ENCODE peak calls at places on chromosomes 7 and 10, in eight cellular contexts. M, Y, C, Q, E, N, V and K are unnamed samples.

GRCh38 chr7:45679516-45679915 is 105.3 kb downstream of the ADCY1 start:
- DNase-seq in M (no peak), Y (no peak), C (peak), Q (no peak), E (no peak), N (no peak), V (no peak), K (no peak)

GRCh38 chr7:140645166-140645565 is 4.6 kb upstream of the DENND2A start:
- DNase-seq in M (no peak), Y (no peak), C (no peak), Q (peak), E (no peak), N (no peak), V (no peak), K (no peak)

GRCh38 chr10:33621143-33621542 is 286.7 kb upstream of the NRP1 start:
- DNase-seq in M (no peak), Y (no peak), C (no peak), Q (peak), E (no peak), N (no peak), V (no peak), K (no peak)

GRCh38 chr10:77104459-77104980 is 533.1 kb downstream of the KCNMA1 start:
- DNase-seq in M (peak), Y (no peak), C (peak), Q (no peak), E (no peak), N (peak), V (no peak), K (no peak)

GRCh38 chr7:38428040-38428439 is 154.6 kb upstream of the TARP start:
- DNase-seq in M (no peak), Y (no peak), C (no peak), Q (no peak), E (no peak), N (no peak), V (no peak), K (no peak)

GRCh38 chr7:73725703-73726466 is 6.4 kb upstream of the STX1A start:
- DNase-seq in M (peak), Y (peak), C (peak), Q (peak), E (peak), N (no peak), V (peak), K (peak)

GRCh38 chr7:107725138-107725740 is 18.7 kb upstream of the CBLL1 start:
- DNase-seq in M (peak), Y (no peak), C (no peak), Q (peak), E (peak), N (peak), V (peak), K (peak)

GRCh38 chr7:67301667-67302066 is 305.0 kb downstream of the TYW1 start:
- DNase-seq in M (no peak), Y (no peak), C (no peak), Q (peak), E (no peak), N (no peak), V (peak), K (no peak)

GRCh38 chr10:17989908-17990767 is 38.4 kb downstream of the SLC39A12 start:
- DNase-seq in M (no peak), Y (no peak), C (no peak), Q (no peak), E (no peak), N (no peak), V (peak), K (no peak)

GRCh38 chr7:128444242-128444641 is 11.4 kb upstream of the HILPDA start:
- DNase-seq in M (peak), Y (peak), C (no peak), Q (no peak), E (no peak), N (no peak), V (no peak), K (no peak)

GRCh38 chr10:123093489-123093888 is 42.3 kb upstream of the HMX3 start:
- DNase-seq in M (no peak), Y (no peak), C (no peak), Q (no peak), E (no peak), N (no peak), V (no peak), K (no peak)

GRCh38 chr10:73413108-73413527 is 740 bp downstream of the ANXA7 start:
- DNase-seq in M (peak), Y (peak), C (peak), Q (peak), E (no peak), N (no peak), V (peak), K (no peak)

DNA sequence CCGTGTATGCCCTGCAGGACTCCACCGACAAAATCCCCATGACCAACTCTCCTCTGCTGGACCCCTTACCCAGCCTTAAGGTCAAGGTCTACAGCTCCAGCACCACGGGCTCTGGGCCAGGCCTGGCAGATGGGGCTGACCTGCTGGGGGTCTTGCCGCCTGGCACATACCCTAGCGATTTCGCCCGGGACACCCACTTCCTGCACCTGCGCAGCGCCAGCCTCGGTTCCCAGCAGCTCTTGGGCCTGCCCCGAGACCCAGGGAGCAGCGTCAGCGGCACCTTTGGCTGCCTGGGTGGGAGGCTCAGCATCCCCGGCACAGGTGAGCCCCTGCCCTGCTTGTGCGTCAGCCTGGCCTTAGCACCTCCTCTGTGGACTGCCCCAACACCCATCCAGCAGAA is 27.6 kb upstream of the SLC29A3 start:
- DNase-seq in M (no peak), Y (no peak), C (peak), Q (no peak), E (no peak), N (no peak), V (no peak), K (no peak)
- H3K4me3 ChIP-seq in M (no peak), Y (no peak), C (no peak), Q (no peak), E (no peak), N (no peak), V (no peak), K (no peak)

GRCh38 chr7:139626817-139627216 is 103.3 kb downstream of the CLEC2L start:
- DNase-seq in M (no peak), Y (no peak), C (no peak), Q (peak), E (no peak), N (no peak), V (no peak), K (peak)
- H3K4me3 ChIP-seq in M (no peak), Y (no peak), C (no peak), Q (peak), E (peak), N (no peak), V (no peak), K (no peak)

DNA sequence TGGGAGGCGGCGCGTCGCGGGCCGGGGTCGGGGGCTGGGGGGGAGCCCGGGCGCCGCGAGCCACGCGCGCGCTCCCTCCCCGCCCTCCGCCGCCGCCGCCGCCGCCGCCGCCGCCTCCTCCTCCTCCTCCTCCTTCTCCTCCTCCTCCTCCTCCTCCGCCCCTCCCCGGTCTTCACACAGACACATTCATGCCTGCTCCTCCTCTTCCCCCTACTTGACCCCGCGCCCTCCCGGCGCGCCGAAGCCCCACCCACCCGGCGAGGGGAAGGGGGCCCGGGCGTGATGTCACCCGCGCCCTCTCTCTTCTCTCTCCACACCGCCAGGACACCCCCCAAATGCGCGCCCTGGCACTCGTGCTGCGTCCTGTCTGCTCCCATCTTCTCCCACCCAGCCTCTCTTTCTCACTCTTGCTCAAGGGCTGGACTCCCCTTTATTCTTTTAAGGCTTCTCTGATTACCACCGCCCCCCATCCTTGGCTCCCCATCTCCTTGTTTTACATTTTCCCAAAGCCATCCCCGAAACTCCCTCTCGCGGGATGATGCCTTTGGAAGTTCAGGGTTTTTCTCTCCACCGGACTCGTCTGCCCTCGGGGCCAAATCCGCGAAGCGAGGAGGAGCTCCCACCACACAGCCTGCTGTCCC is 1.0 kb upstream of the GLI3 start:
- DNase-seq in M (no peak), Y (no peak), C (peak), Q (peak), E (no peak), N (no peak), V (peak), K (peak)
- H3K4me3 ChIP-seq in M (peak), Y (no peak), C (peak), Q (no peak), E (no peak), N (peak), V (peak), K (peak)

GRCh38 chr10:124449170-124450009 is 445 bp downstream of the NKX1-2 start:
- DNase-seq in M (no peak), Y (no peak), C (no peak), Q (no peak), E (no peak), N (no peak), V (no peak), K (no peak)

GRCh38 chr10:124450783-124451057 is 885 bp upstream of the NKX1-2 start:
- DNase-seq in M (no peak), Y (no peak), C (no peak), Q (no peak), E (no peak), N (no peak), V (no peak), K (no peak)

GRCh38 chr10:124448696-124449169 is 1.1 kb downstream of the NKX1-2 start:
- DNase-seq in M (no peak), Y (no peak), C (no peak), Q (no peak), E (no peak), N (no peak), V (no peak), K (no peak)

GRCh38 chr10:124451227-124451807 is 1.5 kb upstream of the NKX1-2 start:
- DNase-seq in M (no peak), Y (no peak), C (no peak), Q (no peak), E (no peak), N (no peak), V (no peak), K (no peak)

DNA sequence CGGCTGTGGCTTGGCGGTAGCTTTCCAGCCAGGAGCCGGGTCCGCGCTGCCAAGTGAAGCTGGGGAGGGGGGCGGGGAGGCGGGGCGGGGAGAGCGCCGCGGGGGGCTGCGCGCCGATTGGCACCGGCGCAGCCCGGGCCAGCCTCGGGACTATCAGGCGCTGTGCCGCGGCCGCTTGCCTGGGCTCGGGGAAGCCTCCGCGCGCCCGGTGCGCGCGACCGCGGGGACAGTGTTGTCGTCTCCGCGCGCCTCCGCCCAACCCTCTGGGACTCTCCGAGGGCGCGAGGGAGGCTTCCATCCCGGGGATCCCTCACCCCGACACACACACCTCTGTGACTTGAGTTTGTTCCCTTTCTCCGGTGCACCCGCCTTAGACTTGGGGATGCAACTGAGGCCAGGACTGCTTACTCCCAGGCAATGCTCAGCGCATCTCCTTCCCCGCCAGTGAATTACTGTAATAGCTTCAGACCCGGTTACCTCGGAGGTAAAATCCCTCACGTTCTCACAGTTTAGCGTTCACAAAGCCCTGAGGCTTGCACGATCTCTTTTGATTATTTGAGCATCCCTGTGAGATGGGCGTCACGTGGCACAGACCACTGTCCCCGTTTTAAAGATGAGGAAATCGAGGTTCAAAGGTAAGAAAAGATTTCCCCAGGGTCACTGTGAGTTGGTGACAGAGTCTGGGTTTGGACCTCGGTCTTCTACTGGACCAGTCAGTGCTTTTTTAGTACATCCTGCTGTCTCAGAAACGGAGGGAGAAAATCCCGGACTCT is at the start of gene NKX1-2:
- DNase-seq in M (no peak), Y (no peak), C (no peak), Q (no peak), E (no peak), N (no peak), V (no peak), K (no peak)
- H3K4me3 ChIP-seq in M (peak), Y (peak), C (peak), Q (no peak), E (no peak), N (no peak), V (no peak), K (no peak)

DNA sequence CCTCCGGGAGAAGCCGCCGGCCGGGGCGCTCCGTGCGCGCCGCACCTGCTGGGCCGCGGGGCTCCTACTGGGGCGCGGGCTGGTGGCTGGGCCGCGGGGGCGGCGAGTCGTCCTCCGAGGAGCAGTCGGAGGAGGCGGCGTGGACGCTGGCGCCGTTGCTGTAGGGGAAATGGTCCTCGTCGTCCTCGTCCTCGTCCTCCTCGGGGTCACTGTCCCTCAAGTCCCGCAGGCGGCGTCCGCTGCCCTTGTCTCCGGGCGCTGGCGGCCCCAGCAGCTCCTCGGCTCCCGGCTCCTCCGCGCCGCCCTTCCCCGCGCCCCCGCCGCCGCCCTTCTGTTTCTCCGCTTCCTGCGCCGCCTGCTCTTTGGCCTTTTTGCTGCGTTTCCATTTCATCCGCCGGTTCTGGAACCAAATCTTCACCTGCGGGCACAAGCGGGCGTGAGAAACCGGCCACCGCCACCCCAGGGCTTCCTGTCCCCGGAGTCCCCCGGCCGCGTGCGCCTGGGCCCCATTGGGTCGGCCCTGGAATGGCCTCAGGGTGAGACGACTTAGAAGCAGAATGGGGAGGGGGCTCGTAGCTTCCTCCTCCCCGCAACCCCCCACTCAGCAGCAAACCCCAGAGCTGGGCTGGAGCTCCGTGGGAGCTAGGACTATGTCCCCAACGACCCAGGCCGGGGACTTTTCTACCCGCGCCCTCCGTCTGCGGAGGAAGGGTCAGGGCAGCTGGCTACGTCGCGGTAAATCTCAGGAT is 4.8 kb downstream of the MNX1 start:
- DNase-seq in M (no peak), Y (no peak), C (peak), Q (peak), E (no peak), N (no peak), V (no peak), K (no peak)
- H3K4me3 ChIP-seq in M (peak), Y (no peak), C (peak), Q (no peak), E (no peak), N (no peak), V (no peak), K (no peak)

GRCh38 chr7:83976302-83976701 is 218.3 kb downstream of the SEMA3A start:
- DNase-seq in M (no peak), Y (no peak), C (no peak), Q (peak), E (no peak), N (no peak), V (peak), K (peak)
- H3K4me3 ChIP-seq in M (no peak), Y (no peak), C (no peak), Q (no peak), E (no peak), N (no peak), V (no peak), K (no peak)

GRCh38 chr10:50360077-50360476 is 108.8 kb upstream of the ASAH2 start:
- DNase-seq in M (no peak), Y (no peak), C (no peak), Q (no peak), E (no peak), N (no peak), V (no peak), K (no peak)

GRCh38 chr10:50361946-50362345 is 110.6 kb upstream of the ASAH2 start:
- DNase-seq in M (no peak), Y (no peak), C (no peak), Q (no peak), E (no peak), N (no peak), V (peak), K (no peak)

GRCh38 chr10:50358925-50359687 is 107.8 kb upstream of the ASAH2 start:
- DNase-seq in M (no peak), Y (no peak), C (no peak), Q (no peak), E (no peak), N (no peak), V (no peak), K (no peak)

GRCh38 chr10:50358411-50358810 is 107.1 kb upstream of the ASAH2 start:
- DNase-seq in M (no peak), Y (no peak), C (no peak), Q (no peak), E (no peak), N (no peak), V (no peak), K (no peak)

GRCh38 chr10:50360486-50360885 is 109.2 kb upstream of the ASAH2 start:
- DNase-seq in M (no peak), Y (no peak), C (no peak), Q (no peak), E (no peak), N (no peak), V (no peak), K (no peak)
- H3K4me3 ChIP-seq in M (no peak), Y (no peak), C (no peak), Q (no peak), E (no peak), N (no peak), V (no peak), K (no peak)

GRCh38 chr7:17301491-17302101 is 3.1 kb downstream of the AHR start:
- DNase-seq in M (peak), Y (no peak), C (no peak), Q (peak), E (peak), N (no peak), V (peak), K (peak)
- H3K4me3 ChIP-seq in M (peak), Y (peak), C (peak), Q (peak), E (no peak), N (peak), V (peak), K (no peak)

DNA sequence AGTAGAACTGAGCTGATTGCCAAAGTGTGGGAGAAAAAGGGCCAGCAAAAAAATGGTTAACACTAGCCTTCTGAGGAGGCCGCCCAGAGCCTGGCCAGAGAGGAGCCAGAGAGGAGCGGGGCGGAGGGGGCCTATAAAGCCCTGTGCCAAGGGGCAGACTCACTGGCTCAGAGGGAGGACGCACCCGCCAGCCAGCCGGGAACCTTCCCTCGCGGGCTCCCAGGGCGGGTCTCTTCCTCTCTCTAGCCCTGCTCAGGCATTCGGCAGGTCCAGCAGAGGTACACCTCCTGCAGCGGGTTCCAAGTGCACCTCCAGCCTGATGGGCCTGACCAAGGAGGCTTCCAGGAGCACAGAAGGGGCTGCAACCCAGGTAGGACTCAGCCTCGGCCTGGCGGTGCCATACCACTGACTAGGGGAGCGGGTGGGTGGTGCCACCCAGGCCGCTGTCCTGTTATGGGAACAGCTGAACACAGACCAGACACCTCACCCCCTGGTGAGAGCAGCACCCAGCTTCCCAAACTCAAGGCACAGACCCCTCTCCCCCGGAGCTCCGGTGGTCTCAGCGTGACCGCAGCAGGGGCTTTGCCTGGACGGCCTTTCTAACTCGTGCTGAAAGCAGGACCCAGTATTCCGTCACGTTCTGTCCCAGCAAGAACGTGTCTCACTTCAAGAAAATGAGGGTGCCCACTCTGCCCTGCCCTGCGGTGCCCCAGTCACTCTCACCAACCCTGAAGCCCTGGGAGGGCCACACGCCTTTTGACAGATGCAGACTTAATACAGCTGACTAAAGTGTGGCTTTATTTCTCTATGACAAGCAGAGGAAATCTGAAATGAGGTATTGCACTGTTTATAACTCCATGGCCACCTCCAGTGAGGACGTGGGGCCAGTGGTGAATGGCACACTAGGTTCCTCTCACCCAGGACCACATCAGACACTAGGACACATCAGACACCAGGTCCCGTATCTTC is at the start of gene GPER1:
- DNase-seq in M (peak), Y (no peak), C (peak), Q (no peak), E (no peak), N (no peak), V (no peak), K (no peak)
- H3K4me3 ChIP-seq in M (peak), Y (no peak), C (peak), Q (no peak), E (peak), N (peak), V (peak), K (peak)